ENCODE peak calls at places on chromosomes 5 and 9, in six cellular contexts. One of them, this sample, is unnamed.

GRCh38 chr9:123102380-123103113 is 69.1 kb downstream of the GPR21 start:
- DNase-seq in mesenchymal stem cell: peak; percentile 4
- DNase-seq in ascending aorta: no peak
- DNase-seq in neural progenitor cell: no peak
- DNase-seq in osteoblast: no peak
- DNase-seq in adipocyte: peak; percentile 56
- DNase-seq in this sample: no peak

GRCh38 chr9:90167920-90168319 is 474.7 kb downstream of the DIRAS2 start:
- DNase-seq in mesenchymal stem cell: no peak
- DNase-seq in ascending aorta: no peak
- DNase-seq in neural progenitor cell: no peak
- DNase-seq in osteoblast: no peak
- DNase-seq in adipocyte: no peak
- DNase-seq in this sample: no peak

GRCh38 chr9:15513335-15513734 is 2.6 kb upstream of the PSIP1 start:
- DNase-seq in mesenchymal stem cell: peak; percentile 22
- DNase-seq in ascending aorta: no peak
- DNase-seq in neural progenitor cell: peak; percentile 66
- DNase-seq in osteoblast: no peak
- DNase-seq in adipocyte: peak; percentile 25
- DNase-seq in this sample: no peak

GRCh38 chr9:89021154-89021803 is 30.0 kb downstream of the S1PR3 start:
- DNase-seq in mesenchymal stem cell: peak; percentile 95
- DNase-seq in ascending aorta: no peak
- DNase-seq in neural progenitor cell: no peak
- DNase-seq in osteoblast: peak; percentile 81
- DNase-seq in adipocyte: peak; percentile 88
- DNase-seq in this sample: no peak

GRCh38 chr5:78613151-78613533 is 35.4 kb downstream of the LHFPL2 start:
- DNase-seq in mesenchymal stem cell: no peak
- DNase-seq in ascending aorta: no peak
- DNase-seq in neural progenitor cell: no peak
- DNase-seq in osteoblast: no peak
- DNase-seq in adipocyte: no peak
- DNase-seq in this sample: no peak

GRCh38 chr5:4101189-4101588 is 505.6 kb downstream of the IRX1 start:
- DNase-seq in mesenchymal stem cell: no peak
- DNase-seq in ascending aorta: no peak
- DNase-seq in neural progenitor cell: no peak
- DNase-seq in osteoblast: no peak
- DNase-seq in adipocyte: no peak
- DNase-seq in this sample: no peak

GRCh38 chr5:172494630-172495505 is 40.5 kb upstream of the SH3PXD2B start:
- DNase-seq in mesenchymal stem cell: no peak
- DNase-seq in ascending aorta: peak; percentile 51
- DNase-seq in neural progenitor cell: no peak
- DNase-seq in osteoblast: no peak
- DNase-seq in adipocyte: no peak
- DNase-seq in this sample: no peak

GRCh38 chr5:33091571-33092363 is 349.0 kb upstream of the TARS1 start:
- DNase-seq in mesenchymal stem cell: peak; percentile 46
- DNase-seq in ascending aorta: no peak
- DNase-seq in neural progenitor cell: no peak
- DNase-seq in osteoblast: no peak
- DNase-seq in adipocyte: peak; percentile 86
- DNase-seq in this sample: no peak

GRCh38 chr5:111095982-111096381 is 3.8 kb downstream of the WDR36 start:
- DNase-seq in mesenchymal stem cell: no peak
- DNase-seq in ascending aorta: no peak
- DNase-seq in neural progenitor cell: no peak
- DNase-seq in osteoblast: no peak
- DNase-seq in adipocyte: no peak
- DNase-seq in this sample: no peak

GRCh38 chr5:171397190-171397589 is 9.5 kb downstream of the NPM1 start:
- DNase-seq in mesenchymal stem cell: no peak
- DNase-seq in ascending aorta: no peak
- DNase-seq in neural progenitor cell: no peak
- DNase-seq in osteoblast: no peak
- DNase-seq in adipocyte: no peak
- DNase-seq in this sample: no peak

GRCh38 chr5:180156141-180156540 is 52.9 kb downstream of the RASGEF1C start:
- DNase-seq in mesenchymal stem cell: no peak
- DNase-seq in ascending aorta: peak; percentile 46
- DNase-seq in neural progenitor cell: no peak
- DNase-seq in osteoblast: peak; percentile 53
- DNase-seq in adipocyte: no peak
- DNase-seq in this sample: no peak

GRCh38 chr9:109315889-109316640 is 4.8 kb downstream of the EPB41L4B start:
- DNase-seq in mesenchymal stem cell: no peak
- DNase-seq in ascending aorta: peak; percentile 87
- DNase-seq in neural progenitor cell: peak; percentile 14
- DNase-seq in osteoblast: peak; percentile 95
- DNase-seq in adipocyte: no peak
- DNase-seq in this sample: no peak

GRCh38 chr5:122972877-122973276 is 63.6 kb downstream of the PPIC start:
- DNase-seq in mesenchymal stem cell: peak; percentile 38
- DNase-seq in ascending aorta: no peak
- DNase-seq in neural progenitor cell: no peak
- DNase-seq in osteoblast: no peak
- DNase-seq in adipocyte: peak; percentile 18
- DNase-seq in this sample: no peak

GRCh38 chr5:126659805-126660483 is 59.2 kb downstream of the PHAX start:
- DNase-seq in mesenchymal stem cell: no peak
- DNase-seq in ascending aorta: no peak
- DNase-seq in neural progenitor cell: no peak
- DNase-seq in osteoblast: no peak
- DNase-seq in adipocyte: no peak
- DNase-seq in this sample: no peak

GRCh38 chr5:32421075-32421474 is 23.5 kb downstream of the ZFR start:
- DNase-seq in mesenchymal stem cell: no peak
- DNase-seq in ascending aorta: no peak
- DNase-seq in neural progenitor cell: no peak
- DNase-seq in osteoblast: no peak
- DNase-seq in adipocyte: no peak
- DNase-seq in this sample: no peak

GRCh38 chr9:86046080-86046636 is 53.2 kb downstream of the GOLM1 start:
- DNase-seq in mesenchymal stem cell: no peak
- DNase-seq in ascending aorta: no peak
- DNase-seq in neural progenitor cell: no peak
- DNase-seq in osteoblast: no peak
- DNase-seq in adipocyte: no peak
- DNase-seq in this sample: no peak

GRCh38 chr5:40150896-40151295 is 528.8 kb upstream of the PTGER4 start:
- DNase-seq in mesenchymal stem cell: no peak
- DNase-seq in ascending aorta: no peak
- DNase-seq in neural progenitor cell: no peak
- DNase-seq in osteoblast: no peak
- DNase-seq in adipocyte: peak; percentile 5
- DNase-seq in this sample: no peak

GRCh38 chr9:89739531-89740315 is 134.9 kb downstream of the GADD45G start:
- DNase-seq in mesenchymal stem cell: no peak
- DNase-seq in ascending aorta: no peak
- DNase-seq in neural progenitor cell: no peak
- DNase-seq in osteoblast: no peak
- DNase-seq in adipocyte: no peak
- DNase-seq in this sample: peak; percentile 42

GRCh38 chr5:55231476-55232193 is 1.8 kb downstream of the CCNO start:
- DNase-seq in mesenchymal stem cell: peak; percentile 54
- DNase-seq in ascending aorta: no peak
- DNase-seq in neural progenitor cell: peak; percentile 52
- DNase-seq in osteoblast: peak; percentile 68
- DNase-seq in adipocyte: peak; percentile 8
- DNase-seq in this sample: no peak

GRCh38 chr9:6910032-6910431 is 152.3 kb downstream of the KDM4C start:
- DNase-seq in mesenchymal stem cell: peak; percentile 25
- DNase-seq in ascending aorta: no peak
- DNase-seq in neural progenitor cell: no peak
- DNase-seq in osteoblast: no peak
- DNase-seq in adipocyte: peak; percentile 57
- DNase-seq in this sample: no peak

GRCh38 chr5:17252543-17252942 is 35.1 kb downstream of the BASP1 start:
- DNase-seq in mesenchymal stem cell: no peak
- DNase-seq in ascending aorta: no peak
- DNase-seq in neural progenitor cell: no peak
- DNase-seq in osteoblast: no peak
- DNase-seq in adipocyte: peak; percentile 20
- DNase-seq in this sample: no peak

GRCh38 chr5:136198453-136198852 is 5.5 kb upstream of the SMIM32 start:
- DNase-seq in mesenchymal stem cell: no peak
- DNase-seq in ascending aorta: peak; percentile 33
- DNase-seq in neural progenitor cell: no peak
- DNase-seq in osteoblast: no peak
- DNase-seq in adipocyte: no peak
- DNase-seq in this sample: no peak
- H3K27me3 ChIP-seq in mesenchymal stem cell: peaks cover 42% of the 10 kb centered on the region
- H3K27me3 ChIP-seq in ascending aorta: no peaks in the 10 kb centered on the region
- H3K27me3 ChIP-seq in neural progenitor cell: peaks cover 20% of the 10 kb centered on the region
- H3K27me3 ChIP-seq in osteoblast: peaks cover 8% of the 10 kb centered on the region
- H3K27me3 ChIP-seq in adipocyte: peaks cover 24% of the 10 kb centered on the region
- H3K27me3 ChIP-seq in this sample: no peaks in the 10 kb centered on the region

DNA sequence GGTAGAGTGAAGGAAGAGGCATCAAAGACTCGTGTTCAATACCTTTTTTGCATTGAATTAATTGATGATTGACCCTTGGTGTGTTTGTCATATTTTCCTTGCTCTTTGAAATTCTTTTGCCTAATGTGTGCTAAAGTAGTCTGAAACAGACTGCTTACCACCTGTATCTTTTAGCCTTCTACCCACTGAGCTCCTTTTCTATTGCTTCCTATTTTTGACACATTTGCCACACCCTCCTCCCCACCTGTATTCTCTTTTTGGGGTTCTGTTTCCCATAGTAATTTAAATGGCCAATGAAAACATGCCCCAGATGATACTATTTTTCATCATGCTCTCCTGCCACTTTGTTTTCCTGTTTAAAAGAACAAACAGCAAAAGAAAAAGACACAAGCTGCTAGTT is 78.5 kb downstream of the ZCCHC7 start:
- DNase-seq in mesenchymal stem cell: no peak
- DNase-seq in ascending aorta: no peak
- DNase-seq in neural progenitor cell: no peak
- DNase-seq in osteoblast: no peak
- DNase-seq in adipocyte: no peak
- DNase-seq in this sample: no peak
- H3K4me1 ChIP-seq in mesenchymal stem cell: no peaks in the 10 kb centered on the region
- H3K4me1 ChIP-seq in ascending aorta: peaks cover 7% of the 10 kb centered on the region
- H3K4me1 ChIP-seq in neural progenitor cell: peaks cover 64% of the 10 kb centered on the region
- H3K4me1 ChIP-seq in osteoblast: peaks cover 29% of the 10 kb centered on the region
- H3K4me1 ChIP-seq in adipocyte: peaks cover 17% of the 10 kb centered on the region
- H3K4me1 ChIP-seq in this sample: peaks cover 20% of the 10 kb centered on the region

DNA sequence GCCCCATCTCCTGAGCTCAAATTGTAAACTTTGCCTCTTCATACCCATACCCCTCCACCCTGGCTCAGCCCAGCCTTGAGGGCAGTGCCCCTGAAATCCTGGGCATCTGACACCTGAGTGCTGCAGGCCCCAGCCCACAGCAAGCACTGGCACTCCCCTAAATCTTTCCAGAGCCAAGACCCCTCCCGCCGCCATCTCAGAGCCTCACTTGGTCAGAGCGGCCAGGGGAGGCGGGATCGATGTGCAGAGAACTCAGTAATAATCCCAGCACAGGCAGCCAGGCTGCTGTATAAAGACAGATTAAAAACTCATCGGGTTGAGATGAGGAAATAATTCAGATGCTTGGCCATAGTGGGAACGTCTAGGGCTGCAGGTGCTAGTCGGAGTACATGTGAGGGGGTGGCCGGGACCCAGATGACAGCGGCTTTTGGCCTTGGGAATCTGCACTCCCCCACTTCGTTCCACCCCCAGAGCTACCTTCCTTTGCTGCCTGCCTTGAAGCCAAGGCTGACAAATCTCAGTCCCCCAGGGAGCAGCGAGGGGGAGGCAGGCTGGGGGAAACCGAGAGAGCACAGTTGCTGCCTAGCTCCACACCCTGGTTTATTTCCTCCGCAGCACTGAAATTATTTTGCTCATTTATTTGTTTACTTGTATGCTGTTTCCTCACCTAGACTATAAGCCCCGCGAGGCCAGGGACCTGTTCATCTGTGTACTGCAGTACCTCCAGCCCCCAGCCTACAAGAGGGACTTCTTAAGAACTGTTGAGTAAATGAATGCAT is 19.5 kb upstream of the ARAP3 start:
- DNase-seq in mesenchymal stem cell: no peak
- DNase-seq in ascending aorta: no peak
- DNase-seq in neural progenitor cell: no peak
- DNase-seq in osteoblast: no peak
- DNase-seq in adipocyte: no peak
- DNase-seq in this sample: no peak
- H3K27me3 ChIP-seq in mesenchymal stem cell: peaks cover 98% of the 10 kb centered on the region
- H3K27me3 ChIP-seq in ascending aorta: peaks cover 15% of the 10 kb centered on the region
- H3K27me3 ChIP-seq in neural progenitor cell: peaks cover 59% of the 10 kb centered on the region
- H3K27me3 ChIP-seq in osteoblast: peaks cover 66% of the 10 kb centered on the region
- H3K27me3 ChIP-seq in adipocyte: peaks cover 75% of the 10 kb centered on the region
- H3K27me3 ChIP-seq in this sample: peaks cover 18% of the 10 kb centered on the region

DNA sequence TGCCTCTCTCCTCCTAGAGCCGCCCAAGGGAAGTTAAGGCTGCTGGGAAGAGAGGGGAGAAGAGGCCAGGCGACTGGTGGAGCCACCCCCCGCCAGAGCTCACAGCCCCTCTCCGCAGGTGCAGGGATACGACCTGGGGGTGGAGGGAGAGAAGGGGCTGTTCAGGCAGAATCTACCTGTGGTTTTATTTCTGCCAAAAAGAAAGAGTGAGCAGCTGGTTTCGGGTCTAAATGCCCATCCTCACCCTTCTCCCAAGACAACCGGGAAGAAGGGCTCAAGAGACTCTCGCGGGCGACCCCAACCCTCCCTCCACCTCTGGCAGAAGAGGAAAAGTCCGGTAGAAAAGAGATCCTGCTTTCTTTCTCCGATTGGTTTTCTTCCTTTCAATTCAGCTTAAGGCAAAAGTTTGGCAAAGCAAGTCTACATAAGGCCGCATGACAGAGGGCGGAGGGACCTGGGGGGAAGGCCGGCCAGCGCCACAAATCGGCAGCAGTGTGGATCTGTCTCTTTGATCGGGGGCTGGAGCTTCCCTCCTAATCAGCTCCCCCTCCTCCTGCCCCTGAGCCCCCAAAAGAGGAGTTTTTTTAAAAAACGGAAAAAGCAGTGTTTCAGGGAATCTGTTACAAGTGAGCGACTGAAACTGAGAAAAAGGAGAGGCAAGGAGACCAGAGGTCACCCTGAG is 16.3 kb downstream of the FAM78A start:
- DNase-seq in mesenchymal stem cell: no peak
- DNase-seq in ascending aorta: no peak
- DNase-seq in neural progenitor cell: no peak
- DNase-seq in osteoblast: peak; percentile 52
- DNase-seq in adipocyte: no peak
- DNase-seq in this sample: no peak
- H3K4me1 ChIP-seq in mesenchymal stem cell: peaks cover 9% of the 10 kb centered on the region
- H3K4me1 ChIP-seq in ascending aorta: no peaks in the 10 kb centered on the region
- H3K4me1 ChIP-seq in neural progenitor cell: peaks cover 14% of the 10 kb centered on the region
- H3K4me1 ChIP-seq in osteoblast: peaks cover 12% of the 10 kb centered on the region
- H3K4me1 ChIP-seq in adipocyte: peaks cover 14% of the 10 kb centered on the region
- H3K4me1 ChIP-seq in this sample: peaks cover 79% of the 10 kb centered on the region

This sample was measured in CD8-positive, alpha-beta memory T cell.